ENCODE peak calls at places on chromosomes 12 and 14, in ten cellular contexts. H is endodermal cell; K is WTC11; B is NAMALWA; Y is type B pancreatic cell; O is A549; G is stimulated activated CD4-positive, alpha-beta T cell treated with anti-CD3 and anti-CD28 coated beads, Interleukin-2, amount 100 ng/mL, for 24 hours; C is GM06990; L is activated CD4-positive, CD25-positive, alpha-beta regulatory T cell; M is ELF-1. F is an unnamed sample.

GRCh38 chr14:100712490-100712889 is 14.2 kb upstream of the DLK1 start:
- DNase-seq in H (no peak), K (no peak), B (no peak), Y (no peak), O (no peak), G (no peak), C (no peak), L (no peak), M (no peak), F (no peak)

GRCh38 chr12:82481954-82482353 is 123.6 kb downstream of the METTL25 start:
- DNase-seq in H (no peak), K (no peak), B (no peak), Y (no peak), O (no peak), G (no peak), C (no peak), L (no peak), M (no peak), F (no peak)

GRCh38 chr14:35435177-35435576 is 30.6 kb upstream of the NFKBIA start:
- DNase-seq in H (no peak), K (no peak), B (no peak), Y (no peak), O (no peak), G (no peak), C (no peak), L (no peak), M (no peak), F (no peak)

GRCh38 chr12:124413915-124414314 is 119.0 kb downstream of the RFLNA start:
- DNase-seq in H (no peak), K (no peak), B (no peak), Y (no peak), O (no peak), G (no peak), C (no peak), L (no peak), M (no peak), F (no peak)

GRCh38 chr12:45912774-45913173 is 77.6 kb downstream of the SCAF11 start:
- DNase-seq in H (no peak), K (no peak), B (no peak), Y (no peak), O (no peak), G (no peak), C (no peak), L (no peak), M (no peak), F (no peak)

GRCh38 chr12:26790645-26790994 is 42.4 kb downstream of the ITPR2 start:
- DNase-seq in H (no peak), K (no peak), B (no peak), Y (no peak), O (no peak), G (no peak), C (no peak), L (no peak), M (no peak), F (no peak)

GRCh38 chr14:65927871-65928270 is 515.3 kb downstream of the FUT8 start:
- DNase-seq in H (peak; percentile 81), K (peak; percentile 24), B (no peak), Y (no peak), O (no peak), G (peak; percentile 78), C (no peak), L (peak; percentile 68), M (peak; percentile 85), F (no peak)

GRCh38 chr12:130074661-130075406 is 87.4 kb upstream of the FZD10 start:
- DNase-seq in H (no peak), K (no peak), B (no peak), Y (no peak), O (no peak), G (no peak), C (no peak), L (no peak), M (no peak), F (no peak)

GRCh38 chr12:40382217-40382616 is 157.4 kb downstream of the LRRK2 start:
- DNase-seq in H (no peak), K (no peak), B (peak; percentile 14), Y (no peak), O (no peak), G (no peak), C (no peak), L (no peak), M (no peak), F (no peak)

GRCh38 chr12:27940245-27940644 is 32.3 kb downstream of the PTHLH start:
- DNase-seq in H (no peak), K (no peak), B (no peak), Y (no peak), O (no peak), G (no peak), C (no peak), L (no peak), M (no peak), F (no peak)

GRCh38 chr12:13428538-13429265 is 232.2 kb downstream of the EMP1 start:
- DNase-seq in H (no peak), K (no peak), B (no peak), Y (no peak), O (no peak), G (no peak), C (no peak), L (no peak), M (no peak), F (no peak)

GRCh38 chr12:53950441-53950781 is 4.3 kb upstream of the HOXC12 start:
- DNase-seq in H (no peak), K (no peak), B (peak; percentile 30), Y (no peak), O (peak; percentile 36), G (no peak), C (no peak), L (no peak), M (no peak), F (no peak)

GRCh38 chr14:80977103-80977728 is 21.8 kb downstream of the TSHR start:
- DNase-seq in H (no peak), K (no peak), B (peak; percentile 48), Y (no peak), O (no peak), G (no peak), C (no peak), L (no peak), M (no peak), F (no peak)

GRCh38 chr12:46521145-46521544 is 148.6 kb upstream of the SLC38A2 start:
- DNase-seq in H (no peak), K (no peak), B (no peak), Y (no peak), O (no peak), G (no peak), C (no peak), L (no peak), M (no peak), F (no peak)

GRCh38 chr14:65070710-65071033 is 31.6 kb downstream of the MAX start:
- DNase-seq in H (no peak), K (no peak), B (peak; percentile 13), Y (no peak), O (no peak), G (no peak), C (no peak), L (no peak), M (no peak), F (no peak)

GRCh38 chr12:51512438-51512837 is 78.6 kb upstream of the SCN8A start:
- DNase-seq in H (peak; percentile 17), K (no peak), B (no peak), Y (no peak), O (no peak), G (no peak), C (no peak), L (no peak), M (no peak), F (no peak)

GRCh38 chr14:105294142-105294597 is 6.6 kb downstream of the BRF1 start:
- DNase-seq in H (no peak), K (no peak), B (peak; percentile 15), Y (no peak), O (no peak), G (peak; percentile 45), C (peak; percentile 55), L (peak; percentile 15), M (no peak), F (no peak)

GRCh38 chr12:105334568-105334967 is 4.1 kb downstream of the C12orf75 start:
- DNase-seq in H (no peak), K (no peak), B (no peak), Y (no peak), O (no peak), G (no peak), C (no peak), L (no peak), M (no peak), F (no peak)

GRCh38 chr12:65533177-65533883 is 254.8 kb downstream of the MSRB3 start:
- DNase-seq in H (no peak), K (no peak), B (no peak), Y (no peak), O (no peak), G (no peak), C (no peak), L (no peak), M (no peak), F (no peak)

GRCh38 chr14:92990456-92991430 is 67.8 kb downstream of the CHGA start:
- DNase-seq in H (no peak), K (no peak), B (no peak), Y (no peak), O (no peak), G (no peak), C (no peak), L (no peak), M (peak; percentile 79), F (no peak)

GRCh38 chr12:27572486-27573255 is 48.7 kb downstream of the PPFIBP1 start:
- DNase-seq in H (no peak), K (no peak), B (no peak), Y (no peak), O (no peak), G (no peak), C (no peak), L (no peak), M (no peak), F (no peak)

GRCh38 chr14:95156153-95156764 is 1.1 kb downstream of the DICER1 start:
- DNase-seq in H (peak; percentile 68), K (no peak), B (peak; percentile 42), Y (no peak), O (peak; percentile 12), G (no peak), C (no peak), L (no peak), M (peak; percentile 46), F (peak; percentile 33)

GRCh38 chr14:80427101-80427500 is 215.8 kb upstream of the DIO2 start:
- DNase-seq in H (no peak), K (no peak), B (no peak), Y (no peak), O (no peak), G (no peak), C (no peak), L (no peak), M (no peak), F (no peak)

GRCh38 chr14:34987180-34987579 is 4.4 kb downstream of the SRP54 start:
- DNase-seq in H (no peak), K (no peak), B (no peak), Y (no peak), O (no peak), G (no peak), C (no peak), L (no peak), M (no peak), F (no peak)

GRCh38 chr12:110340706-110341105 is 59.7 kb downstream of the ATP2A2 start:
- DNase-seq in H (peak; percentile 48), K (no peak), B (no peak), Y (peak; percentile 60), O (no peak), G (no peak), C (no peak), L (no peak), M (no peak), F (no peak)

GRCh38 chr14:60563113-60563512 is 54.2 kb downstream of the SIX6 start:
- DNase-seq in H (no peak), K (no peak), B (no peak), Y (no peak), O (no peak), G (no peak), C (no peak), L (no peak), M (no peak), F (no peak)

GRCh38 chr12:4789776-4790175 is 69.6 kb downstream of the GALNT8 start:
- DNase-seq in H (peak; percentile 24), K (no peak), B (no peak), Y (no peak), O (no peak), G (no peak), C (no peak), L (no peak), M (peak; percentile 53), F (no peak)

GRCh38 chr14:105919458-105920150 is 393.2 kb downstream of the TMEM121 start:
- DNase-seq in H (no peak), K (no peak), B (no peak), Y (no peak), O (no peak), G (no peak), C (no peak), L (no peak), M (no peak), F (no peak)

F was measured in testis.